ENCODE peak calls at places on chromosome 1, in five cellular contexts. One of them, this sample, is unnamed.

GRCh38 chr1:1307908-1308755 is at the start of the genes ACAP3 and PUSL1:
- DNase-seq in lung: peak
- DNase-seq in Right ventricle myocardium inferior: peak
- DNase-seq in EL: peak
- DNase-seq in psoas muscle: peak
- DNase-seq in this sample: peak

GRCh38 chr1:221394011-221394544 is 347.8 kb downstream of the DUSP10 start:
- DNase-seq in lung: no peak
- DNase-seq in Right ventricle myocardium inferior: no peak
- DNase-seq in EL: peak
- DNase-seq in psoas muscle: no peak
- DNase-seq in this sample: peak

GRCh38 chr1:34844252-34844634 is 15.3 kb downstream of the SMIM12 start:
- DNase-seq in Right ventricle myocardium inferior: no peak
- DNase-seq in psoas muscle: no peak
- DNase-seq in lung: no peak
- DNase-seq in EL: peak
- DNase-seq in this sample: no peak

GRCh38 chr1:209621329-209621728 is 30.9 kb downstream of the LAMB3 start:
- DNase-seq in lung: no peak
- DNase-seq in Right ventricle myocardium inferior: no peak
- DNase-seq in psoas muscle: no peak
- DNase-seq in EL: no peak
- DNase-seq in this sample: no peak

GRCh38 chr1:155485945-155486344 is 76.7 kb downstream of the ASH1L start:
- DNase-seq in psoas muscle: no peak
- DNase-seq in Right ventricle myocardium inferior: no peak
- DNase-seq in lung: no peak
- DNase-seq in EL: no peak
- DNase-seq in this sample: no peak

GRCh38 chr1:64488862-64489261 is 18.9 kb downstream of the CACHD1 start:
- DNase-seq in EL: no peak
- DNase-seq in psoas muscle: no peak
- DNase-seq in lung: no peak
- DNase-seq in Right ventricle myocardium inferior: no peak
- DNase-seq in this sample: no peak

GRCh38 chr1:196608401-196609113 is at the start of gene KCNT2:
- DNase-seq in psoas muscle: peak
- DNase-seq in Right ventricle myocardium inferior: peak
- DNase-seq in lung: peak
- DNase-seq in EL: peak
- DNase-seq in this sample: peak

GRCh38 chr1:62778208-62778607 is 5.7 kb upstream of the ATG4C start:
- DNase-seq in lung: no peak
- DNase-seq in psoas muscle: no peak
- DNase-seq in EL: no peak
- DNase-seq in Right ventricle myocardium inferior: no peak
- DNase-seq in this sample: no peak

GRCh38 chr1:21264913-21265312 is 25.4 kb downstream of the ECE1 start:
- DNase-seq in psoas muscle: no peak
- DNase-seq in lung: no peak
- DNase-seq in Right ventricle myocardium inferior: no peak
- DNase-seq in EL: peak
- DNase-seq in this sample: no peak

GRCh38 chr1:16120411-16120810 is 35.5 kb downstream of the EPHA2 start:
- DNase-seq in psoas muscle: no peak
- DNase-seq in lung: no peak
- DNase-seq in Right ventricle myocardium inferior: no peak
- DNase-seq in EL: no peak
- DNase-seq in this sample: no peak

GRCh38 chr1:214702561-214702960 is 99.6 kb downstream of the CENPF start:
- DNase-seq in psoas muscle: no peak
- DNase-seq in EL: no peak
- DNase-seq in lung: no peak
- DNase-seq in Right ventricle myocardium inferior: no peak
- DNase-seq in this sample: no peak